ENCODE peak calls at places on chromosomes 11 and 22, in four cellular contexts. W is lower leg skin, V is ovary, Q is body of pancreas. B is an unnamed sample.

GRCh38 chr22:46036558-46037408 is 59.8 kb upstream of the WNT7B start:
- DNase-seq in W (peak; percentile 90), V (peak; percentile 45), Q (peak; percentile 69), B (no peak)

GRCh38 chr11:120523196-120523595 is 11.6 kb downstream of the GRIK4 start:
- DNase-seq in W (peak; percentile 65), V (no peak), Q (no peak), B (no peak)

GRCh38 chr11:34972892-34973291 is 56.5 kb downstream of the PDHX start:
- DNase-seq in W (no peak), V (no peak), Q (no peak), B (no peak)

GRCh38 chr11:125188021-125188420 is 23.5 kb downstream of the PKNOX2 start:
- DNase-seq in W (no peak), V (no peak), Q (no peak), B (no peak)

GRCh38 chr11:130068986-130069683 is 559 bp upstream of the APLP2 start:
- DNase-seq in W (peak; percentile 96), V (peak; percentile 87), Q (peak; percentile 73), B (no peak)

GRCh38 chr11:75469785-75470405 is 36.9 kb upstream of the KLHL35 start:
- DNase-seq in W (no peak), V (no peak), Q (no peak), B (no peak)

GRCh38 chr11:68303982-68304780 is 8.2 kb upstream of the LRP5 start:
- DNase-seq in W (no peak), V (no peak), Q (no peak), B (no peak)

GRCh38 chr22:48824673-48825651 is 1002.7 kb downstream of the BRD1 start:
- DNase-seq in W (peak; percentile 69), V (no peak), Q (no peak), B (no peak)

GRCh38 chr11:20075627-20076026 is 84.6 kb downstream of the DBX1 start:
- DNase-seq in W (no peak), V (no peak), Q (no peak), B (no peak)

GRCh38 chr11:8229299-8230177 is 34.1 kb downstream of the LMO1 start:
- DNase-seq in W (no peak), V (no peak), Q (peak; percentile 84), B (peak; percentile 60)

B was measured in cerebellum.